ENCODE peak calls at places on chromosomes 2 and 18, in four cellular contexts. One of them, this sample, is unnamed.

GRCh38 chr2:148658807-148659722 is 14.5 kb downstream of the EPC2 start:
- DNase-seq in hepatocyte: no peak
- DNase-seq in endothelial cell: no peak
- DNase-seq in A549: no peak
- DNase-seq in this sample: no peak

GRCh38 chr2:108212671-108213070 is 27.1 kb upstream of the SULT1C3 start:
- DNase-seq in hepatocyte: no peak
- DNase-seq in endothelial cell: no peak
- DNase-seq in A549: no peak
- DNase-seq in this sample: no peak

GRCh38 chr18:7728297-7728696 is 161.2 kb downstream of the PTPRM start:
- DNase-seq in A549: no peak
- DNase-seq in hepatocyte: no peak
- DNase-seq in endothelial cell: no peak
- DNase-seq in this sample: no peak

GRCh38 chr2:231222318-231223000 is 24.0 kb downstream of the ARMC9 start:
- DNase-seq in hepatocyte: no peak
- DNase-seq in A549: no peak
- DNase-seq in endothelial cell: no peak
- DNase-seq in this sample: no peak

GRCh38 chr2:168699834-168700417 is 102.5 kb upstream of the NOSTRIN start:
- DNase-seq in hepatocyte: peak; percentile 80
- DNase-seq in A549: no peak
- DNase-seq in endothelial cell: no peak
- DNase-seq in this sample: no peak

GRCh38 chr2:137508739-137509384 is 455.4 kb upstream of the HNMT start:
- DNase-seq in endothelial cell: no peak
- DNase-seq in A549: no peak
- DNase-seq in hepatocyte: no peak
- DNase-seq in this sample: no peak

GRCh38 chr2:69082430-69082997 is 69.5 kb downstream of the ANTXR1 start:
- DNase-seq in hepatocyte: peak; percentile 79
- DNase-seq in A549: peak; percentile 80
- DNase-seq in endothelial cell: no peak
- DNase-seq in this sample: no peak

GRCh38 chr2:53964237-53964952 is 6.4 kb downstream of the PSME4 start:
- DNase-seq in A549: no peak
- DNase-seq in hepatocyte: no peak
- DNase-seq in endothelial cell: no peak
- DNase-seq in this sample: no peak

GRCh38 chr2:127479219-127479825 is 47.0 kb downstream of the IWS1 start:
- DNase-seq in A549: peak; percentile 31
- DNase-seq in endothelial cell: no peak
- DNase-seq in hepatocyte: peak; percentile 74
- DNase-seq in this sample: peak; percentile 61

GRCh38 chr18:6980363-6980762 is 137.2 kb downstream of the LAMA1 start:
- DNase-seq in endothelial cell: no peak
- DNase-seq in hepatocyte: no peak
- DNase-seq in A549: no peak
- DNase-seq in this sample: no peak

GRCh38 chr2:174893018-174893417 is 112.2 kb downstream of the CHN1 start:
- DNase-seq in endothelial cell: no peak
- DNase-seq in A549: no peak
- DNase-seq in hepatocyte: no peak
- DNase-seq in this sample: no peak

GRCh38 chr2:96507957-96508520 is 2.9 kb upstream of the NEURL3 start:
- DNase-seq in hepatocyte: peak; percentile 87
- DNase-seq in endothelial cell: peak; percentile 90
- DNase-seq in A549: peak; percentile 60
- DNase-seq in this sample: peak; percentile 64

GRCh38 chr2:873027-873426 is 77.6 kb upstream of the SNTG2 start:
- DNase-seq in hepatocyte: no peak
- DNase-seq in A549: no peak
- DNase-seq in endothelial cell: no peak
- DNase-seq in this sample: no peak

GRCh38 chr2:69629921-69630608 is 13.5 kb downstream of the AAK1 start:
- DNase-seq in endothelial cell: no peak
- DNase-seq in hepatocyte: no peak
- DNase-seq in A549: no peak
- DNase-seq in this sample: no peak

GRCh38 chr2:183010112-183010511 is 28.1 kb downstream of the NCKAP1 start:
- DNase-seq in hepatocyte: peak; percentile 10
- DNase-seq in A549: no peak
- DNase-seq in endothelial cell: no peak
- DNase-seq in this sample: peak; percentile 5

GRCh38 chr2:38293152-38293865 is 83.8 kb downstream of the ATL2 start:
- DNase-seq in A549: no peak
- DNase-seq in endothelial cell: no peak
- DNase-seq in hepatocyte: no peak
- DNase-seq in this sample: no peak

GRCh38 chr2:112889976-112890375 is 21.0 kb upstream of the IL37 start:
- DNase-seq in A549: no peak
- DNase-seq in endothelial cell: no peak
- DNase-seq in hepatocyte: no peak
- DNase-seq in this sample: no peak

GRCh38 chr2:239291505-239292350 is 109.1 kb downstream of the HDAC4 start:
- DNase-seq in endothelial cell: peak; percentile 41
- DNase-seq in A549: no peak
- DNase-seq in hepatocyte: no peak
- DNase-seq in this sample: no peak

GRCh38 chr2:10709290-10709939 is 12.0 kb upstream of the ATP6V1C2 start:
- DNase-seq in A549: peak; percentile 47
- DNase-seq in endothelial cell: peak; percentile 41
- DNase-seq in hepatocyte: peak; percentile 28
- DNase-seq in this sample: peak; percentile 27

GRCh38 chr2:64861338-64862000 is 127.7 kb upstream of the SLC1A4 start:
- DNase-seq in hepatocyte: no peak
- DNase-seq in endothelial cell: no peak
- DNase-seq in A549: no peak
- DNase-seq in this sample: no peak

GRCh38 chr2:222318026-222318711 is 19.4 kb upstream of the PAX3 start:
- DNase-seq in A549: peak; percentile 57
- DNase-seq in hepatocyte: peak; percentile 84
- DNase-seq in endothelial cell: peak; percentile 82
- DNase-seq in this sample: peak; percentile 88

GRCh38 chr2:3606028-3606369 is 11.1 kb downstream of the COLEC11 start:
- DNase-seq in hepatocyte: no peak
- DNase-seq in endothelial cell: no peak
- DNase-seq in A549: no peak
- DNase-seq in this sample: no peak

GRCh38 chr2:175955168-175955567 is 46.9 kb downstream of the LNPK start:
- DNase-seq in A549: no peak
- DNase-seq in endothelial cell: no peak
- DNase-seq in hepatocyte: no peak
- DNase-seq in this sample: peak; percentile 4

GRCh38 chr2:72925328-72925943 is 8.1 kb downstream of the EMX1 start:
- DNase-seq in A549: no peak
- DNase-seq in hepatocyte: no peak
- DNase-seq in endothelial cell: no peak
- DNase-seq in this sample: no peak

GRCh38 chr2:12739721-12740254 is 23.1 kb downstream of the TRIB2 start:
- DNase-seq in A549: no peak
- DNase-seq in endothelial cell: no peak
- DNase-seq in hepatocyte: no peak
- DNase-seq in this sample: no peak

GRCh38 chr2:39504790-39505335 is 67.8 kb upstream of the MAP4K3 start:
- DNase-seq in A549: peak; percentile 44
- DNase-seq in endothelial cell: no peak
- DNase-seq in hepatocyte: peak; percentile 34
- DNase-seq in this sample: no peak